ENCODE peak calls at places on chromosomes 2 and 18, in eight cellular contexts. A is HCT116, R is stomach, C is transverse colon, Y is heart left ventricle, M is gastrocnemius medialis, T is K562, G is testis. I is an unnamed sample.
A peak's percentile ranks its signal among the peaks of the same experiment; 100 is the strongest.

GRCh38 chr2:41409328-41409727 is 638.5 kb upstream of the PKDCC start:
- DNase-seq in Y (no peak), M (no peak), A (no peak), G (no peak), C (no peak), R (no peak), T (no peak), I (no peak)

GRCh38 chr2:110865188-110865587 is 132.8 kb downstream of the ACOXL start:
- DNase-seq in Y (no peak), A (no peak), R (no peak), M (no peak), G (no peak), C (peak; percentile 37), T (no peak), I (no peak)

GRCh38 chr18:70384181-70384790 is 95.4 kb downstream of the SOCS6 start:
- DNase-seq in R (no peak), T (no peak), A (peak; percentile 92), G (no peak), M (no peak), C (no peak), Y (no peak), I (no peak)

GRCh38 chr2:26745609-26746327 is 18.3 kb upstream of the SLC35F6 start:
- DNase-seq in A (peak; percentile 72), C (peak; percentile 85), Y (peak; percentile 86), R (peak; percentile 89), M (peak; percentile 50), G (peak; percentile 95), T (peak; percentile 83), I (peak; percentile 87)

GRCh38 chr2:233466991-233467603 is 99.5 kb downstream of the USP40 start:
- DNase-seq in Y (peak; percentile 13), M (no peak), R (peak; percentile 20), G (no peak), T (no peak), C (peak; percentile 4), A (no peak), I (peak; percentile 2)

GRCh38 chr2:223469270-223470057 is 132.7 kb downstream of the SCG2 start:
- DNase-seq in T (no peak), M (peak; percentile 49), G (peak; percentile 30), A (no peak), C (peak; percentile 10), R (no peak), Y (peak; percentile 79), I (peak; percentile 30)

GRCh38 chr18:63207154-63207790 is 112.3 kb downstream of the BCL2 start:
- DNase-seq in A (no peak), M (no peak), Y (no peak), R (no peak), C (peak; percentile 59), T (no peak), G (no peak), I (no peak)

GRCh38 chr2:55019547-55020258 is 30.5 kb downstream of the RTN4 start:
- DNase-seq in R (no peak), A (no peak), T (no peak), G (no peak), M (no peak), Y (no peak), C (no peak), I (no peak)

GRCh38 chr18:5975111-5975622 is 79.8 kb upstream of the TMEM200C start:
- DNase-seq in A (no peak), R (no peak), G (no peak), T (no peak), M (no peak), C (no peak), Y (no peak), I (no peak)

GRCh38 chr18:62187543-62188378 is 706 bp downstream of the RELCH start:
- DNase-seq in M (peak; percentile 4), G (peak; percentile 33), R (peak; percentile 26), T (peak; percentile 13), A (no peak), C (peak; percentile 47), Y (no peak), I (peak; percentile 34)

GRCh38 chr18:6920099-6920955 is 190.8 kb downstream of the ARHGAP28 start:
- DNase-seq in A (no peak), T (peak; percentile 44), C (peak; percentile 73), M (no peak), G (peak; percentile 82), R (peak; percentile 77), Y (no peak), I (peak; percentile 82)

GRCh38 chr2:85811850-85812735 is 58.3 kb downstream of the ATOH8 start:
- DNase-seq in C (no peak), M (no peak), T (peak; percentile 3), G (no peak), A (no peak), Y (no peak), R (no peak), I (no peak)

GRCh38 chr2:240997141-240997855 is 1.1 kb upstream of the SNED1 start:
- DNase-seq in M (peak; percentile 86), A (no peak), G (peak; percentile 74), R (peak; percentile 25), Y (peak; percentile 34), C (peak; percentile 10), T (no peak), I (no peak)

GRCh38 chr2:146228659-146229058 is 1616.2 kb upstream of the ACVR2A start:
- DNase-seq in G (no peak), A (no peak), M (no peak), C (no peak), Y (no peak), T (no peak), R (no peak), I (no peak)

GRCh38 chr2:204538179-204539009 is 6.9 kb upstream of the PARD3B start:
- DNase-seq in M (no peak), R (peak; percentile 54), T (no peak), G (peak; percentile 33), Y (peak; percentile 41), C (no peak), A (no peak), I (peak; percentile 45)

GRCh38 chr18:596288-596881 is 403 bp upstream of the CLUL1 start:
- DNase-seq in Y (no peak), M (no peak), R (no peak), C (no peak), G (peak; percentile 89), A (peak; percentile 47), T (peak; percentile 88), I (peak; percentile 84)

GRCh38 chr2:172334988-172335387 is 92.4 kb upstream of the ITGA6 start:
- DNase-seq in Y (no peak), R (no peak), M (no peak), A (no peak), G (no peak), T (no peak), C (no peak), I (no peak)

GRCh38 chr18:2823202-2823601 is 23.6 kb upstream of the EMILIN2 start:
- DNase-seq in M (no peak), T (no peak), A (no peak), Y (no peak), R (no peak), C (no peak), G (no peak), I (no peak)

GRCh38 chr2:230735884-230736283 is 23.2 kb downstream of the CAB39 start:
- DNase-seq in M (no peak), R (no peak), G (no peak), A (no peak), Y (no peak), C (no peak), T (no peak), I (no peak)

GRCh38 chr2:232537079-232537478 is 2.4 kb upstream of the CHRNG start:
- DNase-seq in C (no peak), Y (no peak), G (no peak), M (no peak), T (peak; percentile 54), R (no peak), A (no peak), I (no peak)

GRCh38 chr2:70767699-70768584 is at the start of gene ADD2:
- DNase-seq in R (no peak), A (no peak), M (no peak), Y (peak; percentile 45), C (peak; percentile 9), G (peak; percentile 30), T (peak; percentile 84), I (peak; percentile 33)
- TF ChIP-seq POLR2A in R (no peak), A (no peak), M (no peak), Y (no peak), C (no peak), G (no peak), T (peak; percentile 61), I (no peak)

DNA sequence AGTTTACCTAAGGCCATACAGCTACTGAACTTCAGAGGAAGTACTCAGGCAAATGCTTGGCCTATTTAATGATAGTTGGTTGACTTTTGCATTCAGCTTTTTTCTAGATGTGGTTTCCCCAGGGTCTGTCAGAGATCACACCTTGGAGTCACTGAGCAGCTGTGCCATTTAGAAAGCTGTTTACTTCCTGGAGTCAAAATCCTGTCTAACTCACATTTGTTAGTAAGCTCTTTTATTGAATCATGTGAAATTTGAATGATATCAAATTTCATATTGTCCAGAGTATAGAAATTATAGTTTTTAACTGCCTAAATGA is 7.6 kb upstream of the TRIB2 start:
- DNase-seq in M (no peak), R (no peak), Y (no peak), T (no peak), C (no peak), A (no peak), G (no peak), I (no peak)
- TF ChIP-seq CTCF in M (no peak), R (no peak), Y (no peak), T (no peak), C (no peak), A (no peak), G (no peak), I (no peak)

DNA sequence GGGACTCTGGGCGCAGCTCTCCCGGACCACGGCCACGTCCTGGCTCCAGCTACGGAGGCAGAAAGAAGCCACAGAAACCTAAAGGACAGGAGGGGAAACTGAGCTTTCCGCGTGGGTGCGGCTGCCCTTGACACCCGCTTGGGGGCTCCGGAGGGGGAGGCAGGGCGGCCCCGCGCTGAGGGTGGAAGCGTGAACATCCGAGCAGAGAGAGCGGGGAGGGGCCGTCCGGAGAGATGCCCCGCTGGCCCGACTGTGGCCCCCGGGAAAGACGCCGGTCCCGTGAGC is 80.5 kb downstream of the GFPT1 start:
- DNase-seq in A (no peak), Y (no peak), M (no peak), R (no peak), G (no peak), C (no peak), T (no peak), I (no peak)
- H3K27ac ChIP-seq in A (no peak overlapping the region), Y (peak overlapping the region; percentile 44), M (peak overlapping the region; percentile 14), R (peak overlapping the region; percentile 73), G (peak overlapping the region; percentile 76), C (peak overlapping the region; percentile 89), T (no peak overlapping the region), I (no peak overlapping the region)

DNA sequence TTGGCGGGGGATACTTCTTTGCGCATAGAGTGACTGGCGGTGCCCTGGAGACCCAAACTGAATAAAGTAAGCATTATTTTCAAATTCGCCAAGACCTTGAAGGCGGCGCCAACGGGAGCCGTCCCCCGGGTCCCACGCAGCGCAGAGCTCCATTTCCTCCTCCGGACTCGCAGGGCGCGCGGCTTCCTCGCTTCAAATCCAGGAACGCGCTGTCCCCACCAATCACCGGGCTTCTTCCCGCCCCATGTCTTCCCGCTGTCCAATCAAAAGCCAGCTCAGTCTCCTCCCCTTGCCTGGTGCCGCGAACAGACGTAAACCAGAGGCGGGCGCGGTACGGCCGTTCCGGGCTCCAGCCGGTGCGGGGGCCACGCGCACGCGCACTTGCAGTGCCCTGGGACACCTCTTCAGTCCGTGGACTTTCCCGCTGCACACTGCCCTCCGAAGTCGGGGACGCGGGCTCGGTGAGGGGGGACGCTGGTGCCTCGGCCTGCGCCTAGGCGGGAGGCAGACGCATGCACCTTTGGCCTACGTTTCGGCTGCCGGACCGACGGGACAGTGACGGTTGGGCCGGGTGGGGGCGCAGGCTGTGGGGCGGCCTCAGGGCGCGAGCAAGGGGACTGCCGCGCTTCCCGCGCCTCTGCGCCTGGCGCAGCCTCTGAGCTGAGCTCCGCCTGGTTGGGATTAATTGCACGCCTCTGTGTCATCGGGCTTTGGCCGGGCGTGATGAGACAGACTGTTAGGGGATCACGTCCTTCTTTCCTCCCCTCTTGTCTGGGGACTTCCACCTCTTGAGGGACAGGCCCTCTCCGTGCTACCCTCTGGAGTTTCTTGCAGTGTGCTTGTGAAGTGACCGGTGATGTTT is at the start of gene CEP192:
- DNase-seq in Y (peak; percentile 98), C (peak; percentile 98), M (peak; percentile 98), R (peak; percentile 97), A (peak; percentile 98), G (peak; percentile 99), T (peak; percentile 97), I (peak; percentile 98)
- TF ChIP-seq POLR2A in Y (peak; percentile 51), C (peak; percentile 91), M (peak; percentile 84), R (no peak), A (peak; percentile 33), G (peak; percentile 15), T (peak; percentile 97), I (peak; percentile 85)